ENCODE peak calls at places on chromosomes 2 and 18, in four cellular contexts. Z, J, R and Y are unnamed samples.

GRCh38 chr2:85712261-85712660 is 18.1 kb downstream of the GNLY start:
- DNase-seq in Z (no peak), J (no peak), R (no peak), Y (no peak)

GRCh38 chr2:48799605-48800004 is 44.1 kb upstream of the LHCGR start:
- DNase-seq in Z (no peak), J (no peak), R (no peak), Y (no peak)

GRCh38 chr2:66494708-66495107 is 59.8 kb downstream of the MEIS1 start:
- DNase-seq in Z (peak), J (no peak), R (no peak), Y (peak)

GRCh38 chr2:179579744-179580143 is 281.7 kb downstream of the ZNF385B start:
- DNase-seq in Z (no peak), J (no peak), R (no peak), Y (peak)

GRCh38 chr2:29663266-29663665 is 258.1 kb downstream of the ALK start:
- DNase-seq in Z (no peak), J (no peak), R (no peak), Y (no peak)

GRCh38 chr18:902179-902718 is 2.4 kb upstream of the ADCYAP1 start:
- DNase-seq in Z (peak), J (no peak), R (no peak), Y (no peak)

GRCh38 chr2:172995323-172996244 is 80.1 kb upstream of the MAP3K20 start:
- DNase-seq in Z (no peak), J (no peak), R (no peak), Y (peak)

GRCh38 chr2:67340118-67341011 is 56.8 kb upstream of the ETAA1 start:
- DNase-seq in Z (no peak), J (no peak), R (no peak), Y (no peak)

GRCh38 chr18:33673689-33674088 is 95.7 kb downstream of the ASXL3 start:
- DNase-seq in Z (no peak), J (no peak), R (no peak), Y (no peak)

GRCh38 chr2:172282944-172283343 is 144.4 kb upstream of the ITGA6 start:
- DNase-seq in Z (no peak), J (no peak), R (no peak), Y (no peak)

GRCh38 chr2:232667989-232668583 is 29.0 kb upstream of the GIGYF2 start:
- DNase-seq in Z (no peak), J (no peak), R (no peak), Y (no peak)

GRCh38 chr18:33156906-33157470 is 283.5 kb downstream of the CCDC178 start:
- DNase-seq in Z (no peak), J (no peak), R (no peak), Y (no peak)

GRCh38 chr2:196278491-196278911 is 107.1 kb upstream of the STK17B start:
- DNase-seq in Z (no peak), J (no peak), R (no peak), Y (no peak)

GRCh38 chr2:234091432-234091879 is 41.0 kb downstream of the SPP2 start:
- DNase-seq in Z (no peak), J (no peak), R (no peak), Y (no peak)

GRCh38 chr18:66872277-66872676 is 268.4 kb upstream of the CDH19 start:
- DNase-seq in Z (no peak), J (no peak), R (no peak), Y (no peak)

GRCh38 chr18:28581503-28582169 is 404.7 kb upstream of the CDH2 start:
- DNase-seq in Z (no peak), J (no peak), R (no peak), Y (no peak)

GRCh38 chr2:216362730-216363129 is 9.6 kb downstream of the MARCHF4 start:
- DNase-seq in Z (no peak), J (no peak), R (no peak), Y (no peak)

GRCh38 chr2:237164474-237165047 is 78.9 kb downstream of the COPS8 start:
- DNase-seq in Z (no peak), J (no peak), R (no peak), Y (no peak)

GRCh38 chr2:39512941-39513340 is 75.9 kb upstream of the MAP4K3 start:
- DNase-seq in Z (no peak), J (no peak), R (no peak), Y (no peak)

GRCh38 chr2:215685218-215685962 is 249.5 kb upstream of the FN1 start:
- DNase-seq in Z (no peak), J (no peak), R (no peak), Y (no peak)

GRCh38 chr2:62939735-62940491 is 110.7 kb upstream of the OTX1 start:
- DNase-seq in Z (no peak), J (no peak), R (no peak), Y (no peak)

GRCh38 chr2:63378589-63378988 is 209.7 kb downstream of the WDPCP start:
- DNase-seq in Z (peak), J (no peak), R (no peak), Y (no peak)

GRCh38 chr2:74540291-74540690 is 10.6 kb downstream of the HTRA2 start:
- DNase-seq in Z (no peak), J (no peak), R (no peak), Y (no peak)

GRCh38 chr2:157444643-157445040 is 753 bp upstream of the CYTIP start:
- DNase-seq in Z (no peak), J (no peak), R (no peak), Y (no peak)

GRCh38 chr2:201936817-201937216 is 96.8 kb upstream of the FZD7 start:
- DNase-seq in Z (no peak), J (no peak), R (no peak), Y (peak)

GRCh38 chr2:110931648-110932047 is 189.1 kb upstream of the BCL2L11 start:
- DNase-seq in Z (no peak), J (no peak), R (no peak), Y (no peak)

GRCh38 chr2:120651818-120652217 is 83.8 kb upstream of the GLI2 start:
- DNase-seq in Z (no peak), J (no peak), R (no peak), Y (no peak)

GRCh38 chr2:191680639-191681038 is 2.7 kb downstream of the NABP1 start:
- DNase-seq in Z (no peak), J (no peak), R (no peak), Y (no peak)
- TF ChIP-seq ELF4 in Z (no peak), J (no peak), R (no peak), Y (no peak)

GRCh38 chr2:218658671-218659257 is 659 bp downstream of the ZNF142 start:
- DNase-seq in Z (peak), J (peak), R (peak), Y (peak)
- TF ChIP-seq ELF4 in Z (no peak), J (no peak), R (no peak), Y (no peak)

DNA sequence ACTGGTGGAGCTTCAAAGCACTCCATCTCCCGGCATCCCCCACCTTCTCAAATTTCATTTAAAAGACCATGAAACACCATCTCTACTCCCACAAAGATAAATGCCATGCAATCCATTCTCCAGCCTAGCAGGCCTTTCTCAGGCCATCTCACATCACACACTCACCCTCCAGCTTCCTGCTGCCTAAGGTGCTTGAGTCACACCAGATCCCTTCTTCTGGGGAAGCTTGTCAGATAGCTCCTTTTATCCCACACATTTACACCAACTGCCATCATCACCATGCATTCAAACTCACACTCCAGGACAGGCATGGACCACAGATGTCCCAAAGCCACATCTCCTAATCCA is 292.6 kb downstream of the TNS1 start:
- DNase-seq in Z (no peak), J (no peak), R (no peak), Y (no peak)
- TF ChIP-seq ELF4 in Z (no peak), J (no peak), R (no peak), Y (no peak)

GRCh38 chr2:72111061-72111460 is 36.6 kb downstream of the CYP26B1 start:
- DNase-seq in Z (no peak), J (no peak), R (no peak), Y (no peak)
- TF ChIP-seq ELF4 in Z (no peak), J (no peak), R (no peak), Y (no peak)

DNA sequence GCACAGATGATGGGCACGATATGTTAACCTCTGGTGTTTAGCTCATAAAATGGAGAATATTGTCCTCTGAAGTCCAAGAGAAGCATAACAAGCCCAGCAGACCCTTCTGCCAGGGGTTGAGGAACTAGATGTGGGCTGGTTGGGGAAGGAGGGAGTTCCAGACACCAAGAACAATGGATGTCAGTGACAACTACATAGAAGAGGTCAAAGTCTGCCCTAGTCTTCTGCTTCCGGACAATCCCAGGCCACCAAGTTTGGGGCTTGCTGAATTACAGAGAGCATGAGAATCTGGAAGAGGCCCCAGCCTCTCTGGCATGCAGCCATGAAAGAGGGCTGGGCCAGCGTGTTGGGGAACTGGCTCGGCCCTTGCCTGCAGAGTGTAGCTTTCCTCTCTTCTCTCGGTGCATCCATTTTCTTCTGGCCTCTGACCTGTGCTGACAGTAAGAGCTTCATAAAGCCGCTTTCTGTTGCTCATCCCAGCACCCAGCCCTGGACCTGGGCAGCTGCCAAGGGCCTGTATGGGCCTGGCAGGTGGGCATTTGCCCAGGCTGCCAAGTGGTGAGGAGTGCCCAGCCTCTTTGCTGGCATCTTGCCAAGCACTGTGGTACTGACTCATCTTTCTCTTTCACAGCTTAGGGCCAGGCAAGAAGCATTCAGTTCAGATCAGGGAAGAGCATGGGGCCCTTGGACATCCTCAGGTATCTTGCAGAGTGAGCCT is 14.6 kb upstream of the LAPTM4A start:
- DNase-seq in Z (no peak), J (no peak), R (no peak), Y (peak)
- TF ChIP-seq ELF4 in Z (no peak), J (no peak), R (no peak), Y (no peak)

GRCh38 chr2:25310965-25311865 is 30.5 kb downstream of the DNMT3A start:
- DNase-seq in Z (no peak), J (peak), R (no peak), Y (peak)
- TF ChIP-seq ELF4 in Z (no peak), J (no peak), R (no peak), Y (no peak)

GRCh38 chr2:239278941-239279365 is 121.9 kb downstream of the HDAC4 start:
- DNase-seq in Z (no peak), J (no peak), R (no peak), Y (no peak)

GRCh38 chr2:239278361-239278760 is 122.5 kb downstream of the HDAC4 start:
- DNase-seq in Z (no peak), J (no peak), R (no peak), Y (no peak)

GRCh38 chr2:239276813-239277193 is 124.0 kb downstream of the HDAC4 start:
- DNase-seq in Z (no peak), J (no peak), R (no peak), Y (no peak)

GRCh38 chr2:239275871-239276812 is 124.7 kb downstream of the HDAC4 start:
- DNase-seq in Z (no peak), J (no peak), R (no peak), Y (no peak)

DNA sequence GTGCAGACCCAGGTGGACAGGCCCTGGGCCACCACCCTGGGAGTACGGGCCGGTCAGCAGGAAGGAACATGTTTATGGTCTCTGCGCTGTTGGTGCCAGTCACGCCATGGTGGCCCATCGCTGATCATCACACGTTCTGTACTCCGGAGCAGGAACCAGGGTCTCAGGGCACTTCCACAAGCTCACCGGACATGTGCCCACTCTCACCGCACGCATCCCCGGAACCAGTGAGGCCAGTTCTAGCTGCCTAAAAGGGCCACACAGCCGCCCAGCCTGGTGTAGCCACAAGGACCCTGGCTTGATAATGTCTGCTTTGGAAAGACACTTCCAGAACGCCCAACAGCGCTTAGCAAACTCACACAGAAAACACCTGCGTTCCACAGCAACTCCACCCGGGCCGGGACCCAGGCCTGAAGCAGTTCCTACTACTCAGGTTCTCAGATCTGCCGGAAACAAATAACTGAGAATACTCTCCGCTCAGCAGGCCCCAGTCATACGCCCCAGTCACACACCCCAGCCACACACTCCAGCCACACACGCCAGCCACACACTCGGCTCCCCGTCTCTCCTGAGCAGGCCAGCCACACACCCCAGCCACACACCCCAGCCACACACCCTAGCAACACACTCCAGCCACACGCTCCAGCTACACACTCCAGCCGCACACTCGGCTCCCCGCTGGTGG is 123.3 kb downstream of the HDAC4 start:
- DNase-seq in Z (no peak), J (no peak), R (no peak), Y (no peak)
- TF ChIP-seq ELF4 in Z (no peak), J (no peak), R (no peak), Y (no peak)

GRCh38 chr2:43222472-43223146 is 3.8 kb downstream of the ZFP36L2 start:
- DNase-seq in Z (no peak), J (no peak), R (no peak), Y (no peak)
- TF ChIP-seq ELF4 in Z (no peak), J (no peak), R (no peak), Y (no peak)

GRCh38 chr18:13712400-13713131 is 13.8 kb downstream of the FAM210A start:
- DNase-seq in Z (no peak), J (no peak), R (no peak), Y (no peak)

GRCh38 chr18:13713455-13714055 is 12.8 kb downstream of the FAM210A start:
- DNase-seq in Z (no peak), J (no peak), R (no peak), Y (no peak)

GRCh38 chr18:13710460-13710859 is 15.9 kb downstream of the FAM210A start:
- DNase-seq in Z (no peak), J (no peak), R (no peak), Y (no peak)
- TF ChIP-seq ELF4 in Z (no peak), J (no peak), R (no peak), Y (no peak)

GRCh38 chr18:78681934-78682333 is 297.7 kb upstream of the SALL3 start:
- DNase-seq in Z (no peak), J (no peak), R (no peak), Y (no peak)
- TF ChIP-seq ELF4 in Z (no peak), J (no peak), R (no peak), Y (no peak)